ENCODE peak calls at places on chromosomes 12 and 14, in ten cellular contexts. D is esophagus squamous epithelium, N is uterus, C is upper lobe of left lung, H is heart left ventricle, V is stomach, S is A549, Y is ovary, J is adrenal gland, R is NB4. B is an unnamed sample.

GRCh38 chr12:67764946-67765619 is 116.5 kb downstream of the DYRK2 start:
- DNase-seq in D (no peak), N (no peak), C (no peak), H (no peak), V (no peak), S (no peak), Y (no peak), J (no peak), R (no peak), B (no peak)

GRCh38 chr12:104218935-104219334 is 3.4 kb downstream of the TXNRD1 start:
- DNase-seq in D (no peak), N (no peak), C (no peak), H (no peak), V (no peak), S (no peak), Y (no peak), J (no peak), R (peak), B (no peak)

GRCh38 chr12:128825845-128826244 is 2.1 kb upstream of the SLC15A4 start:
- DNase-seq in D (no peak), N (no peak), C (no peak), H (no peak), V (peak), S (no peak), Y (no peak), J (no peak), R (no peak), B (no peak)

GRCh38 chr12:20024194-20024593 is 344.1 kb upstream of the PDE3A start:
- DNase-seq in D (no peak), N (peak), C (no peak), H (no peak), V (no peak), S (no peak), Y (no peak), J (no peak), R (no peak), B (no peak)

GRCh38 chr12:104751024-104751570 is 207.0 kb downstream of the SLC41A2 start:
- DNase-seq in D (no peak), N (no peak), C (no peak), H (no peak), V (no peak), S (no peak), Y (no peak), J (no peak), R (no peak), B (no peak)

GRCh38 chr12:26133508-26133907 is 8.7 kb upstream of the BHLHE41 start:
- DNase-seq in D (no peak), N (no peak), C (no peak), H (no peak), V (no peak), S (no peak), Y (no peak), J (no peak), R (no peak), B (no peak)

GRCh38 chr14:55446833-55447232 is 6.4 kb upstream of the TBPL2 start:
- DNase-seq in D (no peak), N (no peak), C (no peak), H (no peak), V (no peak), S (no peak), Y (peak), J (peak), R (no peak), B (peak)

GRCh38 chr12:68824597-68825250 is 16.7 kb downstream of the MDM2 start:
- DNase-seq in D (no peak), N (no peak), C (peak), H (no peak), V (no peak), S (no peak), Y (no peak), J (no peak), R (no peak), B (no peak)

GRCh38 chr14:87772854-87773253 is 220.1 kb downstream of the GALC start:
- DNase-seq in D (no peak), N (no peak), C (no peak), H (no peak), V (no peak), S (no peak), Y (no peak), J (no peak), R (no peak), B (no peak)

GRCh38 chr12:30782316-30783173 is 27.8 kb upstream of the CAPRIN2 start:
- DNase-seq in D (no peak), N (no peak), C (no peak), H (peak), V (no peak), S (no peak), Y (no peak), J (no peak), R (no peak), B (no peak)

GRCh38 chr12:113620437-113620976 is 148.8 kb upstream of the LHX5 start:
- DNase-seq in D (no peak), N (no peak), C (no peak), H (no peak), V (no peak), S (no peak), Y (no peak), J (no peak), R (peak), B (no peak)

GRCh38 chr12:7869137-7869536 is 3.6 kb downstream of the SLC2A14 start:
- DNase-seq in D (no peak), N (no peak), C (no peak), H (no peak), V (no peak), S (no peak), Y (no peak), J (no peak), R (peak), B (no peak)

GRCh38 chr14:105497671-105498429 is 6.8 kb downstream of the TEDC1 start:
- DNase-seq in D (no peak), N (no peak), C (peak), H (no peak), V (no peak), S (no peak), Y (no peak), J (no peak), R (no peak), B (no peak)

GRCh38 chr14:73238262-73238852 is 1.1 kb downstream of the PAPLN start:
- DNase-seq in D (no peak), N (no peak), C (no peak), H (no peak), V (no peak), S (peak), Y (no peak), J (no peak), R (peak), B (no peak)

GRCh38 chr14:76773188-76773885 is 12.1 kb downstream of the VASH1 start:
- DNase-seq in D (no peak), N (peak), C (no peak), H (peak), V (no peak), S (peak), Y (peak), J (peak), R (peak), B (peak)

GRCh38 chr14:20618328-20618749 is 23.2 kb downstream of the OR6S1 start:
- DNase-seq in D (no peak), N (no peak), C (no peak), H (no peak), V (no peak), S (no peak), Y (no peak), J (no peak), R (no peak), B (no peak)

GRCh38 chr14:103531421-103532215 is 2.6 kb downstream of the TRMT61A start:
- DNase-seq in D (no peak), N (no peak), C (no peak), H (no peak), V (no peak), S (no peak), Y (no peak), J (no peak), R (no peak), B (no peak)

GRCh38 chr12:87679262-87679661 is 349.9 kb downstream of the C12orf50 start:
- DNase-seq in D (no peak), N (no peak), C (no peak), H (no peak), V (no peak), S (no peak), Y (no peak), J (no peak), R (no peak), B (no peak)

GRCh38 chr12:130925616-130926015 is 28.1 kb upstream of the ADGRD1 start:
- DNase-seq in D (no peak), N (peak), C (no peak), H (no peak), V (no peak), S (no peak), Y (peak), J (no peak), R (no peak), B (no peak)

GRCh38 chr12:104347374-104348075 is 44.0 kb downstream of the EID3 start:
- DNase-seq in D (no peak), N (no peak), C (no peak), H (no peak), V (no peak), S (no peak), Y (no peak), J (no peak), R (no peak), B (no peak)

GRCh38 chr14:25537846-25538455 is 488.0 kb upstream of the STXBP6 start:
- DNase-seq in D (no peak), N (no peak), C (no peak), H (no peak), V (peak), S (no peak), Y (no peak), J (peak), R (peak), B (no peak)

GRCh38 chr12:2691001-2691339 is 103.8 kb upstream of the FKBP4 start:
- DNase-seq in D (no peak), N (no peak), C (peak), H (no peak), V (no peak), S (no peak), Y (no peak), J (no peak), R (no peak), B (peak)

GRCh38 chr14:49641697-49642129 is 6.7 kb upstream of the DNAAF2 start:
- DNase-seq in D (no peak), N (no peak), C (no peak), H (no peak), V (peak), S (no peak), Y (no peak), J (no peak), R (no peak), B (peak)

GRCh38 chr12:88325076-88325827 is 183.1 kb downstream of the TMTC3 start:
- DNase-seq in D (no peak), N (no peak), C (no peak), H (no peak), V (no peak), S (peak), Y (no peak), J (no peak), R (no peak), B (no peak)

GRCh38 chr12:7229741-7230140 is 40.3 kb downstream of the PEX5 start:
- DNase-seq in D (no peak), N (no peak), C (no peak), H (no peak), V (no peak), S (no peak), Y (no peak), J (no peak), R (no peak), B (no peak)

GRCh38 chr12:39383064-39383552 is 59.8 kb downstream of the KIF21A start:
- DNase-seq in D (no peak), N (no peak), C (no peak), H (no peak), V (no peak), S (no peak), Y (no peak), J (no peak), R (no peak), B (no peak)

GRCh38 chr12:3218846-3219632 is 141.9 kb downstream of the TSPAN9 start:
- DNase-seq in D (no peak), N (no peak), C (no peak), H (no peak), V (no peak), S (no peak), Y (no peak), J (no peak), R (no peak), B (no peak)

GRCh38 chr12:104877107-104877705 is 80.9 kb downstream of the SLC41A2 start:
- DNase-seq in D (no peak), N (peak), C (no peak), H (peak), V (peak), S (peak), Y (peak), J (peak), R (peak), B (peak)

GRCh38 chr14:34180428-34180827 is 229.6 kb upstream of the EGLN3 start:
- DNase-seq in D (no peak), N (no peak), C (no peak), H (no peak), V (no peak), S (no peak), Y (no peak), J (no peak), R (no peak), B (no peak)

GRCh38 chr14:102975662-102976061 is 53.2 kb downstream of the AMN start:
- DNase-seq in D (no peak), N (no peak), C (peak), H (no peak), V (no peak), S (no peak), Y (no peak), J (no peak), R (no peak), B (no peak)

GRCh38 chr14:76109087-76109880 is 42.4 kb upstream of the GPATCH2L start:
- DNase-seq in D (no peak), N (no peak), C (no peak), H (no peak), V (no peak), S (no peak), Y (no peak), J (no peak), R (no peak), B (peak)

GRCh38 chr12:49335118-49335954 is 1.7 kb downstream of the C1QL4 start:
- DNase-seq in D (no peak), N (no peak), C (no peak), H (no peak), V (no peak), S (no peak), Y (no peak), J (no peak), R (no peak), B (no peak)

GRCh38 chr12:112638420-112638819 is 153.1 kb upstream of the RPH3A start:
- DNase-seq in D (no peak), N (no peak), C (no peak), H (no peak), V (no peak), S (no peak), Y (no peak), J (no peak), R (no peak), B (no peak)

GRCh38 chr12:22899184-22899583 is 274.2 kb downstream of the ETNK1 start:
- DNase-seq in D (no peak), N (no peak), C (no peak), H (no peak), V (no peak), S (no peak), Y (no peak), J (no peak), R (no peak), B (no peak)

GRCh38 chr12:8037947-8038346 is 5.4 kb downstream of the FOXJ2 start:
- DNase-seq in D (no peak), N (no peak), C (no peak), H (no peak), V (no peak), S (no peak), Y (no peak), J (no peak), R (no peak), B (no peak)

GRCh38 chr12:119683413-119683812 is 15.5 kb downstream of the PRKAB1 start:
- DNase-seq in D (no peak), N (no peak), C (no peak), H (no peak), V (no peak), S (no peak), Y (no peak), J (no peak), R (no peak), B (no peak)

GRCh38 chr12:118033902-118034301 is 17.4 kb downstream of the RFC5 start:
- DNase-seq in D (no peak), N (no peak), C (no peak), H (no peak), V (no peak), S (no peak), Y (no peak), J (no peak), R (no peak), B (no peak)

GRCh38 chr12:29309320-29309902 is 71.6 kb downstream of the ERGIC2 start:
- DNase-seq in D (no peak), N (no peak), C (no peak), H (no peak), V (no peak), S (no peak), Y (no peak), J (no peak), R (peak), B (no peak)

GRCh38 chr12:86774841-86775386 is 518.7 kb upstream of the MGAT4C start:
- DNase-seq in D (no peak), N (no peak), C (no peak), H (no peak), V (no peak), S (no peak), Y (no peak), J (no peak), R (no peak), B (no peak)

GRCh38 chr14:74921053-74921620 is 1.9 kb downstream of the RPS6KL1 start:
- DNase-seq in D (no peak), N (no peak), C (peak), H (no peak), V (no peak), S (no peak), Y (no peak), J (no peak), R (no peak), B (no peak)

GRCh38 chr14:74921987-74922751 is 891 bp downstream of the RPS6KL1 start:
- DNase-seq in D (no peak), N (no peak), C (no peak), H (no peak), V (no peak), S (no peak), Y (no peak), J (no peak), R (no peak), B (no peak)

GRCh38 chr14:74924061-74924460 is 1.0 kb upstream of the RPS6KL1 start:
- DNase-seq in D (no peak), N (no peak), C (no peak), H (no peak), V (no peak), S (no peak), Y (no peak), J (no peak), R (no peak), B (no peak)

GRCh38 chr14:74920281-74920680 is 2.8 kb downstream of the RPS6KL1 start:
- DNase-seq in D (no peak), N (no peak), C (no peak), H (no peak), V (no peak), S (no peak), Y (no peak), J (no peak), R (no peak), B (no peak)

GRCh38 chr14:74922752-74923401 is at the start of gene RPS6KL1:
- DNase-seq in D (no peak), N (peak), C (peak), H (peak), V (peak), S (peak), Y (peak), J (peak), R (peak), B (peak)
- TF ChIP-seq POLR2A in D (no peak), N (no peak), C (peak), H (no peak), V (no peak), S (no peak), Y (no peak), J (no peak), R (no peak), B (peak)

GRCh38 chr12:12319501-12320322 is 30.3 kb downstream of the MANSC1 start:
- DNase-seq in D (no peak), N (peak), C (no peak), H (no peak), V (no peak), S (no peak), Y (no peak), J (no peak), R (no peak), B (no peak)
- H3K4me3 ChIP-seq in D (no peak), N (peak), C (peak), H (no peak), V (no peak), S (no peak), Y (peak), J (no peak), R (no peak), B (no peak)

GRCh38 chr14:22489957-22490950 is 98.8 kb downstream of the DAD1 start:
- DNase-seq in D (no peak), N (no peak), C (no peak), H (no peak), V (no peak), S (no peak), Y (no peak), J (no peak), R (no peak), B (no peak)
- TF ChIP-seq POLR2A in D (no peak), N (no peak), C (no peak), H (no peak), V (no peak), S (no peak), Y (no peak), J (no peak), R (no peak), B (no peak)

DNA sequence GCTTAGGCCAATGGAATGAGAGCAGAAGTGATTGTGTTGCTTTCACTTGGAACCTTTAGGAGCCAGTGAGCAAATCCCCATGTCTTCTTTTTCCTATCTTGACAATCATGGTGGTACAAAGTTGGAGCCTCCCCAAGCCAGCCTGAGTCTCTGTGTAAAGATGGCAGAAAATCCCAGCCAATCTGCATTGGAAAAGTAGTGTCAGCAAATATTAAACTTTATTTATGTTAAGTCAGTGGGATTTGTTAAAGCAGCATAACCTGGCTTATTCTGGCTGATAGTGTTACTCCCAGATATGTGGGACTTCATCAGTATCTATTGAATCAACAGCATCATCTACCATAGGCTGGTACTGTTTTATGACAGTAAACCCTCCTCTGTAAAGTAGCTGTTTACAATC is 2.2 kb upstream of the NUAK1 start:
- DNase-seq in D (no peak), N (no peak), C (no peak), H (no peak), V (no peak), S (no peak), Y (no peak), J (no peak), R (no peak), B (no peak)
- H3K4me3 ChIP-seq in D (no peak), N (peak), C (no peak), H (peak), V (no peak), S (no peak), Y (no peak), J (no peak), R (no peak), B (no peak)